ENCODE peak calls at places on chromosomes 4 and X, in nine cellular contexts. V is NCI-H524; S is WTC11; I is stimulated activated CD4-positive, alpha-beta T cell treated with anti-CD3 and anti-CD28 coated beads, Interleukin-12 subunit alpha, Interleukin-12 subunit beta, amount 100 ng/mL, for 48 hours; C is GM10248; Z is hepatic stellate cell; Y is head of caudate nucleus; B is brain pericyte; J is stimulated activated CD8-positive, alpha-beta memory T cell treated with anti-CD3 and anti-CD28 coated beads, Interleukin-4, amount 100 ng/mL, for 24 hours. O is an unnamed sample.

GRCh38 chrX:130555341-130555740 is 153.6 kb downstream of the RBMX2 start:
- DNase-seq in V (no peak), S (no peak), I (no peak), C (no peak), Z (no peak), Y (no peak), B (no peak), J (no peak), O (no peak)

GRCh38 chr4:97238956-97239698 is 904.1 kb downstream of the STPG2 start:
- DNase-seq in V (peak; percentile 53), S (no peak), I (no peak), C (no peak), Z (no peak), Y (no peak), B (no peak), J (no peak), O (no peak)

GRCh38 chr4:81164623-81165416 is 50.2 kb downstream of the PRKG2 start:
- DNase-seq in V (no peak), S (no peak), I (no peak), C (no peak), Z (no peak), Y (no peak), B (no peak), J (no peak), O (no peak)

GRCh38 chr4:26082565-26082964 is 168.5 kb downstream of the SMIM20 start:
- DNase-seq in V (no peak), S (no peak), I (no peak), C (no peak), Z (no peak), Y (no peak), B (no peak), J (no peak), O (no peak)

GRCh38 chrX:115957862-115958490 is 212.6 kb upstream of the AGTR2 start:
- DNase-seq in V (peak; percentile 17), S (peak; percentile 36), I (no peak), C (no peak), Z (no peak), Y (no peak), B (no peak), J (no peak), O (no peak)

GRCh38 chrX:2600564-2600963 is 90.5 kb upstream of the CD99 start:
- DNase-seq in V (no peak), S (no peak), I (no peak), C (no peak), Z (no peak), Y (no peak), B (no peak), J (no peak), O (no peak)

GRCh38 chr4:44493924-44494323 is 45.3 kb upstream of the KCTD8 start:
- DNase-seq in V (no peak), S (no peak), I (no peak), C (peak; percentile 11), Z (peak; percentile 4), Y (no peak), B (no peak), J (no peak), O (peak; percentile 9)

GRCh38 chr4:36243355-36244256 is 708 bp downstream of the ARAP2 start:
- DNase-seq in V (peak; percentile 15), S (no peak), I (peak; percentile 44), C (peak; percentile 25), Z (peak; percentile 4), Y (peak; percentile 70), B (no peak), J (peak; percentile 44), O (peak; percentile 33)

GRCh38 chr4:116223059-116223732 is 862.2 kb downstream of the TRAM1L1 start:
- DNase-seq in V (no peak), S (no peak), I (no peak), C (no peak), Z (no peak), Y (no peak), B (no peak), J (no peak), O (no peak)

GRCh38 chrX:108270280-108270679 is 167.9 kb downstream of the COL4A6 start:
- DNase-seq in V (no peak), S (no peak), I (no peak), C (no peak), Z (no peak), Y (no peak), B (no peak), J (no peak), O (no peak)

GRCh38 chr4:129111919-129112318 is 16.0 kb downstream of the C4orf33 start:
- DNase-seq in V (no peak), S (no peak), I (no peak), C (no peak), Z (no peak), Y (no peak), B (no peak), J (no peak), O (no peak)

GRCh38 chr4:118969359-118969758 is 80.7 kb downstream of the SYNPO2 start:
- DNase-seq in V (no peak), S (peak; percentile 19), I (no peak), C (no peak), Z (no peak), Y (peak; percentile 19), B (no peak), J (no peak), O (peak; percentile 33)

GRCh38 chrX:150544222-150544787 is 24.1 kb upstream of the MTM1 start:
- DNase-seq in V (no peak), S (peak; percentile 35), I (no peak), C (no peak), Z (peak; percentile 17), Y (no peak), B (no peak), J (no peak), O (no peak)

GRCh38 chr4:166290426-166290825 is 417.4 kb downstream of the TLL1 start:
- DNase-seq in V (no peak), S (no peak), I (no peak), C (no peak), Z (no peak), Y (no peak), B (no peak), J (no peak), O (no peak)

GRCh38 chrX:30930143-30930542 is 41.1 kb upstream of the TAB3 start:
- DNase-seq in V (no peak), S (no peak), I (no peak), C (no peak), Z (no peak), Y (no peak), B (no peak), J (no peak), O (no peak)

GRCh38 chrX:274904-275475 is 6.2 kb upstream of the PLCXD1 start:
- DNase-seq in V (no peak), S (peak; percentile 60), I (no peak), C (no peak), Z (no peak), Y (no peak), B (peak; percentile 72), J (no peak), O (no peak)

GRCh38 chr4:92516450-92516849 is 212.7 kb downstream of the GRID2 start:
- DNase-seq in V (no peak), S (no peak), I (no peak), C (no peak), Z (no peak), Y (no peak), B (no peak), J (no peak), O (no peak)

GRCh38 chr4:122009524-122009923 is 57.7 kb upstream of the TRPC3 start:
- DNase-seq in V (no peak), S (no peak), I (no peak), C (no peak), Z (no peak), Y (no peak), B (no peak), J (no peak), O (no peak)

GRCh38 chr4:16636911-16637630 is 261.4 kb downstream of the LDB2 start:
- DNase-seq in V (peak; percentile 87), S (no peak), I (no peak), C (no peak), Z (no peak), Y (no peak), B (no peak), J (no peak), O (no peak)

GRCh38 chr4:24470681-24471622 is 113.4 kb downstream of the DHX15 start:
- DNase-seq in V (peak; percentile 51), S (peak; percentile 27), I (no peak), C (peak; percentile 64), Z (peak; percentile 42), Y (no peak), B (no peak), J (peak; percentile 11), O (peak; percentile 33)

GRCh38 chr4:168028970-168029610 is 63.2 kb upstream of the ANXA10 start:
- DNase-seq in V (peak; percentile 49), S (no peak), I (no peak), C (no peak), Z (no peak), Y (no peak), B (no peak), J (no peak), O (no peak)

GRCh38 chr4:134201216-134202098 is at the start of gene PABPC4L:
- DNase-seq in V (peak; percentile 43), S (peak; percentile 59), I (no peak), C (no peak), Z (peak; percentile 14), Y (no peak), B (no peak), J (no peak), O (peak; percentile 71)

GRCh38 chr4:40621592-40622512 is 7.8 kb downstream of the RBM47 start:
- DNase-seq in V (no peak), S (peak; percentile 22), I (no peak), C (peak; percentile 56), Z (no peak), Y (peak; percentile 56), B (peak; percentile 17), J (no peak), O (peak; percentile 75)

GRCh38 chr4:150501983-150502382 is 80.0 kb upstream of the MAB21L2 start:
- DNase-seq in V (no peak), S (no peak), I (no peak), C (no peak), Z (no peak), Y (no peak), B (no peak), J (no peak), O (no peak)

GRCh38 chr4:82428969-82429727 is 1.1 kb downstream of the HNRNPDL start:
- DNase-seq in V (peak; percentile 38), S (peak; percentile 93), I (peak; percentile 90), C (peak; percentile 95), Z (peak; percentile 94), Y (peak; percentile 94), B (peak; percentile 76), J (peak; percentile 87), O (peak; percentile 67)

GRCh38 chr4:151674804-151675290 is 86.0 kb downstream of the GATB start:
- DNase-seq in V (no peak), S (peak; percentile 76), I (no peak), C (no peak), Z (peak; percentile 62), Y (peak; percentile 33), B (no peak), J (no peak), O (no peak)

GRCh38 chrX:31551913-31552312 is 480.1 kb upstream of the FTHL17 start:
- DNase-seq in V (no peak), S (no peak), I (no peak), C (no peak), Z (no peak), Y (no peak), B (no peak), J (no peak), O (no peak)

GRCh38 chr4:129550281-129550785 is 454.4 kb downstream of the C4orf33 start:
- DNase-seq in V (no peak), S (no peak), I (no peak), C (no peak), Z (no peak), Y (no peak), B (no peak), J (no peak), O (peak; percentile 2)

GRCh38 chr4:95304898-95305297 is 243.9 kb downstream of the UNC5C start:
- DNase-seq in V (no peak), S (no peak), I (no peak), C (no peak), Z (peak; percentile 7), Y (peak; percentile 34), B (no peak), J (no peak), O (no peak)

GRCh38 chr4:187046471-187046870 is 322.8 kb upstream of the FAT1 start:
- DNase-seq in V (no peak), S (no peak), I (no peak), C (no peak), Z (no peak), Y (no peak), B (no peak), J (no peak), O (no peak)

GRCh38 chr4:169314906-169315305 is 44.1 kb upstream of the SH3RF1 start:
- DNase-seq in V (peak; percentile 59), S (no peak), I (no peak), C (no peak), Z (peak; percentile 26), Y (peak; percentile 70), B (peak; percentile 52), J (no peak), O (peak; percentile 71)

O was measured in HTR-8/SVneo.